ENCODE peak calls at places on chromosomes 16 and 17, in four cellular contexts. S is lower leg skin, R is suprapubic skin, E is stomach. X is an unnamed sample.

GRCh38 chr17:57676543-57676942 is 68.6 kb downstream of the CCDC182 start:
- DNase-seq in S (no peak), R (no peak), E (no peak), X (no peak)

GRCh38 chr17:38534498-38534885 is 71.3 kb downstream of the SRCIN1 start:
- DNase-seq in S (no peak), R (no peak), E (no peak), X (no peak)

GRCh38 chr17:21387616-21388015 is 11.5 kb downstream of the KCNJ12 start:
- DNase-seq in S (no peak), R (no peak), E (no peak), X (no peak)

GRCh38 chr16:27823438-27823820 is 240.1 kb downstream of the GSG1L start:
- DNase-seq in S (no peak), R (no peak), E (no peak), X (no peak)

GRCh38 chr17:63150994-63151464 is 185.0 kb downstream of the TANC2 start:
- DNase-seq in S (no peak), R (no peak), E (no peak), X (no peak)

GRCh38 chr16:58655215-58655596 is 25.6 kb upstream of the CNOT1 start:
- DNase-seq in S (no peak), R (no peak), E (no peak), X (no peak)

GRCh38 chr17:30503558-30503957 is 26.4 kb downstream of the GOSR1 start:
- DNase-seq in S (no peak), R (no peak), E (no peak), X (no peak)

GRCh38 chr17:10727192-10727591 is 2.6 kb downstream of the TMEM220 start:
- DNase-seq in S (no peak), R (no peak), E (no peak), X (no peak)

GRCh38 chr17:35801583-35802224 is 6.3 kb upstream of the MMP28 start:
- DNase-seq in S (peak; percentile 50), R (no peak), E (peak; percentile 72), X (no peak)

GRCh38 chr17:77793146-77793887 is 165.2 kb upstream of the TNRC6C start:
- DNase-seq in S (no peak), R (no peak), E (no peak), X (no peak)

GRCh38 chr17:66547170-66547865 is 244.9 kb downstream of the PRKCA start:
- DNase-seq in S (no peak), R (no peak), E (no peak), X (no peak)

GRCh38 chr17:74201250-74201649 is 2.2 kb upstream of the RPL38 start:
- DNase-seq in S (no peak), R (no peak), E (no peak), X (no peak)

GRCh38 chr17:80892019-80892855 is 99.4 kb upstream of the CHMP6 start:
- DNase-seq in S (peak; percentile 77), R (no peak), E (no peak), X (peak; percentile 95)

GRCh38 chr16:58138852-58139251 is 9.7 kb upstream of the CFAP20 start:
- DNase-seq in S (no peak), R (no peak), E (no peak), X (no peak)

GRCh38 chr17:41777579-41778188 is 8.8 kb downstream of the JUP start:
- DNase-seq in S (no peak), R (no peak), E (peak; percentile 78), X (peak; percentile 90)

GRCh38 chr17:55299890-55300289 is 35.1 kb downstream of the HLF start:
- DNase-seq in S (no peak), R (no peak), E (no peak), X (no peak)

GRCh38 chr16:87855852-87856715 is 13.2 kb downstream of the SLC7A5 start:
- DNase-seq in S (no peak), R (no peak), E (peak; percentile 86), X (no peak)

GRCh38 chr16:630815-631405 is at the start of gene WFIKKN1:
- DNase-seq in S (no peak), R (peak; percentile 72), E (peak; percentile 71), X (no peak)

GRCh38 chr16:23245268-23245667 is 56.8 kb upstream of the SCNN1B start:
- DNase-seq in S (no peak), R (no peak), E (no peak), X (no peak)

GRCh38 chr17:38994026-38994425 is 26.8 kb upstream of the FBXO47 start:
- DNase-seq in S (no peak), R (no peak), E (no peak), X (no peak)

GRCh38 chr16:4176794-4177438 is 60.7 kb upstream of the ADCY9 start:
- DNase-seq in S (no peak), R (no peak), E (no peak), X (peak; percentile 83)

GRCh38 chr17:35943537-35943936 is at the start of gene LYZL6:
- DNase-seq in S (no peak), R (no peak), E (no peak), X (no peak)

GRCh38 chr16:20938426-20938825 is 37.9 kb downstream of the LYRM1 start:
- DNase-seq in S (no peak), R (no peak), E (no peak), X (peak; percentile 51)

GRCh38 chr17:40307001-40307690 is 1.8 kb upstream of the RARA start:
- DNase-seq in S (no peak), R (peak; percentile 71), E (no peak), X (no peak)

GRCh38 chr16:73122604-73123386 is 74.9 kb upstream of the ZFHX3 start:
- DNase-seq in S (no peak), R (no peak), E (no peak), X (no peak)

DNA sequence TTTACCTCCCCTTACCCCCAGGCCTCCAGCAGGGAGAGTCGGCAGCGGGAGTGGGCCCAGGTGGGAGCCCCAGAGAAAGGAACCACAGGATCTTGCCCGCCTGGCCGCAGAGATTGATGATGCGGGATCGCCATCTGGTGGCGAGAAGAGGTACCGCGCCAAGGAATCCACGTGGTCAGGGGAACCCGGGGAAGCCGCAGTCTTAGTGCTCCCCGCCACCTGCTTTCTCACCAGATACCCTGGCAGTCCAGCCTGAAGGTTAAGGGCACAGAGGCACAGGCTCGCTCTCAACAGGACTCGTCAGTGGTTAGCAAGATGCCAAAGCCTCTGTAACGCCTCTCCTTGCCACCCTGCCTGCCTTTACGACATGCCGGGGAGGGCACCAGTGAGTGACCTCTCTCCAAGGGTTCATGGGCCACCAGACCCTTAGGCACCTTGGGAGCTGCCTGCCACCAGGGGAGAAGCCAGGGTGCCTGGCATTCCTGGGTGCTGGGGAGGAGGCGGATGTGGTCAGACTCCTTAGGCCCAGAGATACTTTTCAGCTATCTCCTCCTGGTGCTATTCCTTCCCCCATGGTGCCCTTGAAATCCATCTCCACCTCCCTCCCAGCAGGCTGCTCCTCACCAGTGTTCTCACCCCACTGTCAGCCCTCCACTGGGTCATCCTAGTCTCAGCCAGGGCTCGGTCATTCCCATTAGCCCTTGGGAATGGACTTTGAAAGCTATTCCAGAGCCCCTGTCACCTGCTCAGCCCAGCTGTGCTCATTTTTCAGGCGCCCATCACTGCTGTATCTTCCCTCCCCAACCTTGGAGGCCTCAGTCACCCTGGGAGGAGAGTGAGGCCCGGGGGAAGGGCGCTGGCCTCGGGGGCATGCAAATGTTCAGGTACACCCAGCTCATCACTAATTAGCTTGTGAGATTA is 5.4 kb upstream of the RHBDF2 start:
- DNase-seq in S (peak; percentile 77), R (peak; percentile 92), E (peak; percentile 90), X (peak; percentile 77)
- TF ChIP-seq POLR2A in S (no peak), R (no peak), E (no peak), X (no peak)

GRCh38 chr16:67531247-67531646 is 2.6 kb downstream of the RIPOR1 start:
- DNase-seq in S (no peak), R (no peak), E (no peak), X (no peak)

GRCh38 chr16:67530013-67530939 is 1.6 kb downstream of the RIPOR1 start:
- DNase-seq in S (peak; percentile 47), R (peak; percentile 89), E (peak; percentile 65), X (peak; percentile 78)

GRCh38 chr16:67529639-67530012 is 997 bp downstream of the RIPOR1 start:
- DNase-seq in S (no peak), R (no peak), E (no peak), X (no peak)

GRCh38 chr16:67528222-67528869 is at the start of gene RIPOR1:
- DNase-seq in S (no peak), R (peak; percentile 76), E (peak; percentile 65), X (no peak)

DNA sequence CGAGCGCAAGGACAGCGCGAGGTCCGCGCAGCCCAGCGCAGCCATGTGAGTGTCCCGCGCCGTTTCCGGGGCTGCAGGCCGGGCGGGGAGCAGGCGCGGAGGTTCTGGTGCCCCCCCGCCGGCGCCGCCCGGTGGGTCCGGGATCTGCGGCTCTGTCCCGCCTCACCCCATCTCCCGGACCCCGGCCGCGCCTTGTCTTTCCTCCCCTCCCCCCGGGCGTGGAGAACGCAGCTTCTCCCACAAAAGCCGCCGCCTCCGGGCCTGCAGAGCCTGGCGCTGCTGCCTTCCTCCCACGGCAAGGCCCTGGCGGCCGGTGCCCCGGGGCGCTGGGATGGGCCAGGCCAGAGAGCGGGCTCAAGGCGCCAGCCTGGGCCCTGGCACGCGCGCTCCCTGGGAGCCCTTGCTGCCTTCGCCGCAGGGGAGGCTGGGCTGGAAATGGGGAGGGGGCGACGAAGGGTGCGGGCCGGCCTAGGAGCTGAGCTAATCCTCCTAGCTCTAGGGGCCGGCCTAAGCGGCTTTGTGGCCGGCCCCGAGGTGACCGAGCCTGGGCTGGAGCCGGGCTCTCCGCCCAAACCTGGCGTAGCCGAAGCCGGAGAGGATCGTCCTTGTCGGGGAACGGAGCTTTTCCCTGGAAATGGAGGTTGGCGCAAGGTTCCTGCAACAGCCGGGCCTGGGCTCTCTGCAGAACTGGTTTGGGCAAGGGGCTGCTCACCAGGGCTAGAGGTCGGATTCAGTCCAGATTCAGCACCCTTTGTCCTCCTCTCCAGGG is 425 bp downstream of the RIPOR1 start:
- DNase-seq in S (no peak), R (peak; percentile 80), E (no peak), X (no peak)
- TF ChIP-seq POLR2A in S (no peak), R (no peak), E (no peak), X (peak; percentile 82)

GRCh38 chr16:12679660-12680272 is 123.9 kb downstream of the CPPED1 start:
- DNase-seq in S (no peak), R (no peak), E (no peak), X (no peak)
- TF ChIP-seq POLR2A in S (no peak), R (no peak), E (no peak), X (no peak)

DNA sequence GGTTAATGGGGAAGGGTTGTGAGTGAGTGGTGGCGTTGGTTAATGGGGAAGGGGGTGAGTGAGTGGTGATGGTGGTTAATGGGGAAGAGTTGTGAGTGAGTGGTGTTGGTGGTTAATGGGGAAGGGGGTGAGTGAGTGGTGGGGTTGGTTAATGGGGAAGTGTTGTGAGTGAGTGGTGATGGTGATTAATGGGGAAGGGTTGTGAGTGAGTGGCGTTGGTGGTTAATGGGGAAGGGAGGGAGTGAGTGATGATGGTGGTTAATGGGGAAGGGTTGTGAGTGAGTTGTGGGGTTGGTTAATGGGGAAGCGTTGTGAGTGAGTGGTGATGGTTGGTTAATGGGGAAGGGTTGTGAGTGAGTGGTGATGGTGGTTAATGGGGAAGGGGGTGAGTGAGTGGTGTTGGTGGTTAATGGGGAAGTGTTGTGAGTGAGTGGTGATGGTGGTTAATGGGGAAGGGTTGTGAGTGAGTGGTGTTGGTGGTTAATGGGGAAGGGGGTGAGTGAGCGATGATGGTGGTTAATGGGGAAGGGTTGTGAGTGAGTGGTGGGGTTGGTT is 21.3 kb upstream of the CPNE2 start:
- DNase-seq in S (no peak), R (no peak), E (no peak), X (no peak)
- TF ChIP-seq POLR2A in S (no peak), R (no peak), E (no peak), X (no peak)

DNA sequence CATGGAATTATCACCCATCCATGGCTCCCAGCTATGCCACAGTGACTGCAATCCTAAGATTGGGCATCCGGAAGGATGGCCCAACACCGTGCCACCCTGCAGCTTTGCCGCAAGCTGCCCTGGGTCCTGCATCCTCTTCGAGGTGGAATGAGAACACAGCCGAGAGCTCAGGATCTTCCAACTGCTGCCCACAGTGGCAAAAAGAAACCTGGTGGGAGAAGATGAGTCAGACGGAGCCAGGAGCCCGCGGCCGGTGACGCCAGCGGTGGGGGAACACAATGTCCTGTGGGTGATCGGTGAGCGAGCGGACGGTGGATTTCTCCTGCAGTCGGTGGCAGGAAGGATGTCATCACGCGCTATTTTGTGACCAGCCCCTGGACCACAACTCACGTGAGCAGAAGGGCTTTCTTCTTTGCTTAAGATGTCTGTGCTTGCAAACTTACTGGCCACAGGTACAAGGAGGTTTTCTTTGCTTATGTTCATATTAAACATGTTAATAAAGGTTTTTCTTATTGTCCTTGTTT is 20.1 kb downstream of the CD7 start:
- DNase-seq in S (peak; percentile 90), R (peak; percentile 95), E (peak; percentile 87), X (peak; percentile 90)
- TF ChIP-seq POLR2A in S (no peak), R (no peak), E (no peak), X (no peak)